ENCODE peak calls at places on chromosomes 3 and 15, in six cellular contexts. R is activated B cell treated with CpG ODN at 0.5 μM for 24 hours, S is IMR-90, F is HFFc6, E is B cell, W is glutamatergic neuron. K is an unnamed sample.

GRCh38 chr3:42683875-42684593 is 1.3 kb upstream of the KLHL40 start:
- DNase-seq in E (no peak), R (no peak), S (peak; percentile 97), W (no peak), F (peak; percentile 93), K (no peak)

GRCh38 chr3:177729939-177730700 is 532.8 kb upstream of the TBL1XR1 start:
- DNase-seq in F (no peak), W (peak; percentile 88), R (no peak), E (no peak), S (no peak), K (no peak)

GRCh38 chr3:126474498-126475410 is 937 bp downstream of the ZXDC start:
- DNase-seq in S (peak; percentile 35), R (no peak), W (peak; percentile 60), F (peak; percentile 22), E (peak; percentile 52), K (peak; percentile 77)

GRCh38 chr3:148089171-148089570 is 608.5 kb upstream of the AGTR1 start:
- DNase-seq in F (no peak), R (no peak), S (no peak), E (no peak), W (no peak), K (no peak)

GRCh38 chr15:74144153-74144775 is 13.9 kb downstream of the ISLR2 start:
- DNase-seq in E (no peak), S (no peak), R (no peak), F (no peak), W (no peak), K (no peak)

GRCh38 chr3:11568503-11569155 is 75.1 kb downstream of the VGLL4 start:
- DNase-seq in E (no peak), S (peak; percentile 93), W (no peak), R (no peak), F (peak; percentile 95), K (no peak)

GRCh38 chr3:8327739-8328138 is 173.9 kb upstream of the LMCD1 start:
- DNase-seq in R (no peak), F (no peak), E (no peak), S (no peak), W (no peak), K (no peak)

GRCh38 chr3:113183748-113184661 is 27.4 kb upstream of the BOC start:
- DNase-seq in E (no peak), W (no peak), S (peak; percentile 34), F (no peak), R (no peak), K (no peak)

DNA sequence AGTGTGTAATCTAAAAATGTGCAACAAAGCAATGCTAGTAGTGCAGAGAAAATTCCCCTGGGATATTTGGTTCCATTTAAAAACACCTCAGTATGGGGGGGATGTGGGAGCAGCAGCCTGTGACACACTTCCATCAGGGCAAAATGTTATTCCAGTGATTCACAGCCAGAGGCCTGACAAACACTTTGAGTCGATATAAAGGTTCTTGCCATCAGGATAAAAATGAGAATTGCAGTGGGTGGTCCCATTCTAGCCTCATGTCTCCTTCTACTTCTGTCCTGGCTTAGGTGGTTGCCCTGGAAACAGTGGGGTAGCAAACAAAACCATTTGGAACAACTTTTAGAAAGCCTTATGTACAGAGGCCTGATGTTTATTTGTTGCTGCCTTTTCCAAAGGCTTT is 84.0 kb upstream of the ZNF280D start:
- DNase-seq in S (peak; percentile 65), W (no peak), E (no peak), R (no peak), F (peak; percentile 11), K (no peak)
- TF ChIP-seq CTCF in S (no peak), W (no peak), E (no peak), R (no peak), F (no peak), K (no peak)

DNA sequence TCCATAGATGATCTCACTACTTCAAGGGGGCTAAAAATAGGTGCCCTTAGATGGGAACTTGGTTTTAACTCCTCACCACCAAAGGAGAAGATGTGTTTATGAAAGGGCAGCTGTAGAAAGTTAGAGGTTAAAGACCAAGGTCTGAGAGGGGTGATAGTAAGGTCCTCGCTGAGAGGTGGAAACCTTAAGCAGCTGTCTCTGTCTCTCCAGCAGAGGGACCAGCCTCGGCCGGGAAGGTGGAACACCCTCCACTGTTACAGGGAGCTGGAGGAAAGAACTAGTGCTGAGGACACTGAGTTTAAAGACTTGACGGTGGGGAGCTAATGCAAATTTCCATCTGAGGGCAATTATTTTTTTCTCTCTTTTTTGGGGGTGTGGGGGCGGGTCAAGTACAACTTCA is 8.9 kb upstream of the RLBP1 start:
- DNase-seq in W (no peak), S (peak; percentile 7), E (no peak), F (no peak), R (no peak), K (no peak)
- TF ChIP-seq CTCF in W (no peak), S (peak; percentile 5), E (no peak), F (peak; percentile 31), R (no peak), K (peak; percentile 3)

DNA sequence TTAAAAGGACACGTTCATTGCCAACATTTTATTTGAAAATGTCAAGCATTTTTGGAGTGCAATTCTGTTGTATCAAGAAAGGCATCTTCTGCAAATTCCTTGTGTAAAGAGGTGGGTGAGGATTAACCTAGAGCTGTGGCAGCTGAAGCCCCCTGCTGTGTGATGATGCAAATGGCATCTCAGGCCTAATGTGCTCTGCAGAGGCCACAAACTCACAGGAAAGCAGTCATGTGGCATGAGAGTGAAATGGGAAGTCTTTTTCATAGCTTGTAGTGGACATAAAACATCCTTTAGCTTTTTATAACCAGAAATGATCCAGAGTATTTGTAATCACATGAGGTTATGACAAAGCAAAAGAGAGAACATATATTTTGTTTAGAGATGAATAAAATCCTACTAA is 6.4 kb downstream of the CADM2 start:
- DNase-seq in F (no peak), S (no peak), E (no peak), R (no peak), W (peak; percentile 72), K (no peak)
- TF ChIP-seq CTCF in F (no peak), S (no peak), E (no peak), R (no peak), W (peak; percentile 32), K (no peak)

GRCh38 chr3:72255736-72256559 is 471.0 kb upstream of the PROK2 start:
- DNase-seq in F (no peak), S (no peak), E (peak; percentile 47), R (no peak), W (no peak), K (no peak)
- TF ChIP-seq CTCF in F (no peak), S (no peak), E (no peak), R (no peak), W (no peak), K (peak; percentile 14)

GRCh38 chr3:55013145-55013544 is 85.3 kb upstream of the LRTM1 start:
- DNase-seq in F (peak; percentile 33), R (no peak), S (peak; percentile 45), W (no peak), E (no peak), K (no peak)
- TF ChIP-seq CTCF in F (peak; percentile 69), R (no peak), S (peak; percentile 20), W (no peak), E (no peak), K (no peak)

GRCh38 chr3:173275740-173276139 is 121.8 kb upstream of the NLGN1 start:
- DNase-seq in R (no peak), W (no peak), S (no peak), F (no peak), E (no peak), K (no peak)
- TF ChIP-seq CTCF in R (no peak), W (no peak), S (no peak), F (no peak), E (no peak), K (peak; percentile 46)

GRCh38 chr3:67947808-67948508 is 293.5 kb upstream of the SUCLG2 start:
- DNase-seq in F (no peak), S (no peak), R (no peak), W (peak; percentile 23), E (no peak), K (no peak)
- TF ChIP-seq CTCF in F (no peak), S (no peak), R (no peak), W (no peak), E (no peak), K (no peak)

K was measured in GM06990.